ENCODE peak calls at places on chromosomes 6 and 20, in four cellular contexts. U is K562, R is H1, L is HepG2. G is an unnamed sample.

GRCh38 chr20:16475225-16475624 is 98.0 kb downstream of the KIF16B start:
- DNase-seq in U (no peak), R (no peak), L (peak; percentile 98), G (no peak)

GRCh38 chr20:38049800-38050199 is 16.3 kb downstream of the RPRD1B start:
- DNase-seq in U (no peak), R (no peak), L (peak; percentile 62), G (no peak)

GRCh38 chr6:43262000-43262779 is 18.9 kb downstream of the TTBK1 start:
- DNase-seq in U (no peak), R (no peak), L (peak; percentile 61), G (no peak)

GRCh38 chr20:10217517-10218410 is 866 bp upstream of the SNAP25 start:
- DNase-seq in U (no peak), R (peak; percentile 80), L (no peak), G (peak; percentile 67)

GRCh38 chr20:41141153-41141815 is 3.9 kb downstream of the PLCG1 start:
- DNase-seq in U (peak; percentile 45), R (no peak), L (peak; percentile 49), G (no peak)

GRCh38 chr20:17936791-17937687 is 31.6 kb downstream of the SNX5 start:
- DNase-seq in U (no peak), R (no peak), L (no peak), G (no peak)

GRCh38 chr6:14792118-14792955 is 453.5 kb upstream of the JARID2 start:
- DNase-seq in U (no peak), R (no peak), L (no peak), G (no peak)

GRCh38 chr6:92767101-92767500 is 652.3 kb downstream of the EPHA7 start:
- DNase-seq in U (no peak), R (no peak), L (no peak), G (no peak)

GRCh38 chr6:157169656-157170055 is 153.7 kb downstream of the TMEM242 start:
- DNase-seq in U (no peak), R (no peak), L (no peak), G (no peak)

GRCh38 chr6:20952605-20953004 is 418.3 kb downstream of the CDKAL1 start:
- DNase-seq in U (no peak), R (no peak), L (peak; percentile 29), G (no peak)

GRCh38 chr6:160520043-160520904 is 143.8 kb downstream of the LPA start:
- DNase-seq in U (peak; percentile 84), R (peak; percentile 96), L (peak; percentile 50), G (peak; percentile 82)

GRCh38 chr6:128725271-128726233 is 157.4 kb upstream of the LAMA2 start:
- DNase-seq in U (peak; percentile 5), R (no peak), L (peak; percentile 39), G (no peak)

GRCh38 chr20:62925420-62926228 is 681 bp downstream of the DIDO1 start:
- DNase-seq in U (no peak), R (no peak), L (no peak), G (no peak)

GRCh38 chr6:155936551-155936950 is 480.9 kb upstream of the NOX3 start:
- DNase-seq in U (no peak), R (no peak), L (no peak), G (no peak)

GRCh38 chr20:59214619-59215547 is 51.3 kb downstream of the ZNF831 start:
- DNase-seq in U (no peak), R (no peak), L (no peak), G (no peak)

GRCh38 chr6:142254513-142254912 is 47.3 kb upstream of the ADGRG6 start:
- DNase-seq in U (no peak), R (no peak), L (no peak), G (no peak)

GRCh38 chr20:19769516-19769915 is 11.5 kb downstream of the RIN2 start:
- DNase-seq in U (no peak), R (no peak), L (no peak), G (no peak)

GRCh38 chr20:58233881-58234528 is 5.6 kb upstream of the ANKRD60 start:
- DNase-seq in U (peak; percentile 77), R (peak; percentile 97), L (peak; percentile 34), G (peak; percentile 88)

GRCh38 chr20:53957421-53958172 is 112.8 kb downstream of the BCAS1 start:
- DNase-seq in U (no peak), R (no peak), L (no peak), G (no peak)

GRCh38 chr6:107532707-107533106 is 42.8 kb downstream of the SOBP start:
- DNase-seq in U (no peak), R (no peak), L (no peak), G (no peak)

GRCh38 chr6:33197431-33198048 is 2.9 kb downstream of the RXRB start:
- DNase-seq in U (peak; percentile 80), R (peak; percentile 70), L (peak; percentile 80), G (peak; percentile 44)

GRCh38 chr6:80197474-80197873 is 91.0 kb downstream of the BCKDHB start:
- DNase-seq in U (no peak), R (no peak), L (no peak), G (no peak)

GRCh38 chr6:2918936-2919335 is 15.8 kb upstream of the SERPINB9 start:
- DNase-seq in U (no peak), R (peak; percentile 20), L (no peak), G (no peak)

GRCh38 chr20:745683-746301 is 22.5 kb downstream of the SLC52A3 start:
- DNase-seq in U (no peak), R (no peak), L (no peak), G (no peak)

GRCh38 chr6:163427498-163428254 is 13.2 kb downstream of the QKI start:
- DNase-seq in U (peak; percentile 24), R (no peak), L (peak; percentile 61), G (no peak)

GRCh38 chr6:1436334-1437306 is 47.2 kb downstream of the FOXF2 start:
- DNase-seq in U (peak; percentile 76), R (peak; percentile 85), L (peak; percentile 67), G (peak; percentile 52)

GRCh38 chr20:43558412-43559146 is at the start of gene SGK2:
- DNase-seq in U (peak; percentile 62), R (no peak), L (peak; percentile 96), G (no peak)

GRCh38 chr6:41037107-41037900 is 1.7 kb downstream of the UNC5CL start:
- DNase-seq in U (no peak), R (no peak), L (no peak), G (no peak)

GRCh38 chr6:90458353-90459224 is 128.3 kb downstream of the MAP3K7 start:
- DNase-seq in U (peak; percentile 91), R (no peak), L (no peak), G (no peak)

GRCh38 chr6:165484178-165484889 is 174.9 kb upstream of the C6orf118 start:
- DNase-seq in U (no peak), R (no peak), L (no peak), G (peak; percentile 42)
- TF ChIP-seq JUN in U (no peak), R (no peak), L (no peak), G (no peak)

DNA sequence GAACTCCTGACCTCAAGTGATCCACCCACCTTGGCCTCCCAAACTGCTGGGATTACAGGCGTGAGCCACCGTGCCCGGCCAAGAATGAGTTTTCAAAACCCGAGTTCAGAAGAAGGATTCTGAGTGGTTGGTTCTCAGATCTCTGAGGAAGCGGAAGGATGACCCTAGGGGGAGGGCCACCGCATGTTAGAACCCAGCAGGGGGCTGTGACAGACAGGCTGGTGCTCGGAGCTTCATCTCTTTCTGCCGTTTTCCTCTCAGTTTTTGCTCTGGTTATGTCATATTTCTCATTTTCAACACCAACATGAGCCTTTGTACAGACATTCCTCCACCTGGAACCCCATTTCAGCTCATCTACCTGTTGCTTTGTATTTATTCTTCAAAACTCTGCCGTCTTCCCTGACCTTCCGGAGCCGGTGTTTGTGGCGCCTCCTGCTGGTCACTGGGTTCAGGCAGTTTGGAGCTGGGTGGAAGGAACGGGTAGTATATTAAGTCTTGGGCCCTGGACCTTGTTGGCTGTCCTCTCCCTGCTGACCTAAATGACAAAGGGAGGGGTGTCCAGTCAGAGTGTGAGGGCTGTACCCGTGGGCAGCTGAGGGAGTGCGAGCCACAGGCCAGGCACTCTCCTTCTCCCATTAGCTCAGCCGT is at the start of gene DEFB123:
- DNase-seq in U (peak; percentile 35), R (no peak), L (no peak), G (peak; percentile 24)
- TF ChIP-seq CREB1 in U (no peak), R (no peak), L (no peak), G (no peak)

GRCh38 chr20:36060676-36061075 is 92.3 kb downstream of the CNBD2 start:
- DNase-seq in U (no peak), R (no peak), L (no peak), G (no peak)
- TF ChIP-seq USF2 in U (no peak), R (no peak), L (no peak), G (no peak)

DNA sequence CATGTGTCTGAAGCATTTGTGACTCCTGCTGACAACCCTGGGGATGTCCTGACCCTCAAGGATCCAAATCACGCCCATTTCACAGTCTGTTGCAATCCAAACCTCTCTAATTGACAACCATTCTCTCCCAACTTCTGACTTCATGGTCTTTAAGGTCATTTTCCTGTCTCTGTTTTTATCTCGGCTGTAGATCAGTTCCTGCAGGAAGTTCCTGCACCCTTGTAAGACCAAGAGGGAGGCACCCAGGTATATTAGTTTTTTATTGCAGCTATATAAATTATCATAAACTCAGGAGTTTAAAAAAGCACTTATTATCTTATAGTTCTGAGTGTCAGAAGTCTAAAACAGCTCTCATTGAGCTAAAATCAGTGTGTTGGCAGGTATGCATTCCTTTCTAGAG is 166.8 kb downstream of the BTBD3 start:
- DNase-seq in U (no peak), R (no peak), L (no peak), G (no peak)
- TF ChIP-seq JUN in U (no peak), R (no peak), L (no peak), G (no peak)

GRCh38 chr6:82211326-82211725 is 36.2 kb downstream of the IBTK start:
- DNase-seq in U (no peak), R (no peak), L (no peak), G (no peak)

GRCh38 chr6:82216549-82216948 is 31.0 kb downstream of the IBTK start:
- DNase-seq in U (no peak), R (no peak), L (no peak), G (no peak)

GRCh38 chr6:82220167-82220566 is 27.4 kb downstream of the IBTK start:
- DNase-seq in U (no peak), R (no peak), L (no peak), G (no peak)

DNA sequence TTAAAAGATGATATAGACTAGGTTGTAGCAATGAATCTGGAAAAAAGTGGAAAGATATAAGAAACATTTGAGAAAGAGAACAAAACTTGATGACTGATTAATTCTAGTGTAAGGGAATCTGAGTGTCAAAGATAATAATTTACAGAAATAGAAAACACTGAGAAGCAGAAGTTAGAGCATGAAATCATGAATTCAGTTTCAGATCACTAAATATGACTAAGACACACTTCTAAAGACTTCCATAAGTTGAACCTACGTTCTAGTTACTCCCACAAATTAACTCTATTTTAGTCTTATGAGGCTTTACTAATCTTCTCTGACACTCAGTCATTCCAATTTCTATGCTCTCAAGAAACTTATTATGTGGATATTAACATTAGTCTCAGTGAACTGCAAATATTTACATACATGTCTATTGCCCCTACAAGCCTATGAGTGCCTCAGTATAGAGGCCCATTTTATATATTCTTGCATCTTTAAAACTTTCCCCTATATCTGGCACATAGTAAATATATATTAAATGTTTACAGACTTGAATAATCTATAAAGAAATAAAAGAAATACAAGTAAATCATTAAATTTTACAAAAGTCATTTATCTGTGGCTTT is 30.4 kb downstream of the IBTK start:
- DNase-seq in U (no peak), R (no peak), L (no peak), G (no peak)
- TF ChIP-seq CREB1 in U (no peak), R (no peak), L (no peak), G (no peak)

DNA sequence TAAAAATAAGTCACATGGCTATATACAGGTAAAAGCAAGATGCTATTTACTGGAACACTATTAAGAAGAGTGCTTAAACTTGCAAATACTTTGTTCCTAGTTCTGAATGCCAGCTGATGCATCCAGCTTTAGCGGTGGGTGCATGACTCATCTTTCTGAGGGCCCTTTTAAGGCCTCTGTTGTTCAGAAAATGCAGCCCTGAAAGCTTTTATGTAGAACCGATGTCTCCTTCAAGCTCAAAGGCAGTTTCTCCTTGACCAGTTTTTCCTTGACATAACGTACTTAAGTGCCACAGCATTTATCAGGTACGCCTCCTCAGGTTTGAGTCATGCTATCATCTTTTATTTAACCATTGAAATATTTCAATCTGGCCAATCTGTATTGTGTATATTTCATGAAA is 82.8 kb downstream of the MLIP start:
- DNase-seq in U (no peak), R (no peak), L (no peak), G (no peak)
- TF ChIP-seq USF2 in U (no peak), R (no peak), L (no peak), G (no peak)

G was measured in WTC11.